ENCODE peak calls at places on chromosome 5, in five cellular contexts. D is A673, V is left ventricle myocardium inferior, F is tibial artery, H is aorta. Z is an unnamed sample.
A peak's percentile ranks its signal among the peaks of the same experiment; 100 is the strongest.

GRCh38 chr5:135546912-135547311 is 11.1 kb upstream of the NEUROG1 start:
- DNase-seq in H (no peak), V (no peak), D (no peak), F (no peak), Z (no peak)

GRCh38 chr5:10307206-10308148 is at the start of gene CMBL:
- DNase-seq in H (peak; percentile 65), V (peak; percentile 62), D (peak; percentile 68), F (peak; percentile 45), Z (peak; percentile 61)

GRCh38 chr5:15203376-15203775 is 296.6 kb upstream of the FBXL7 start:
- DNase-seq in D (no peak), F (no peak), H (no peak), V (no peak), Z (no peak)

GRCh38 chr5:161431963-161432362 is 114.6 kb downstream of the GABRB2 start:
- DNase-seq in D (no peak), H (no peak), V (no peak), F (no peak), Z (no peak)

GRCh38 chr5:76084496-76085285 is 1.5 kb downstream of the SV2C start:
- DNase-seq in V (no peak), D (peak; percentile 63), F (no peak), H (no peak), Z (no peak)

GRCh38 chr5:67493676-67494075 is 297.1 kb upstream of the CD180 start:
- DNase-seq in F (peak; percentile 49), D (peak; percentile 72), V (peak; percentile 32), H (no peak), Z (peak; percentile 62)

GRCh38 chr5:44747396-44747795 is 61.4 kb upstream of the MRPS30 start:
- DNase-seq in F (no peak), V (no peak), H (no peak), D (no peak), Z (no peak)

GRCh38 chr5:8953911-8954310 is 592.0 kb downstream of the SEMA5A start:
- DNase-seq in F (no peak), V (no peak), D (no peak), H (no peak), Z (no peak)

GRCh38 chr5:149271195-149271716 is 403 bp upstream of the AFAP1L1 start:
- DNase-seq in F (peak; percentile 37), H (no peak), V (no peak), D (peak; percentile 11), Z (peak; percentile 46)

GRCh38 chr5:154850255-154851062 is at the start of gene FAXDC2:
- DNase-seq in V (peak; percentile 81), H (peak; percentile 89), F (peak; percentile 93), D (no peak), Z (no peak)

GRCh38 chr5:108720416-108720815 is 27.3 kb upstream of the FER start:
- DNase-seq in V (no peak), D (no peak), F (no peak), H (no peak), Z (no peak)

GRCh38 chr5:158388018-158388417 is 529.1 kb upstream of the CLINT1 start:
- DNase-seq in F (no peak), H (no peak), V (no peak), D (no peak), Z (no peak)

GRCh38 chr5:39569857-39570256 is 145.1 kb upstream of the DAB2 start:
- DNase-seq in H (no peak), V (no peak), F (no peak), D (no peak), Z (no peak)

GRCh38 chr5:17079562-17079961 is 137.9 kb upstream of the BASP1 start:
- DNase-seq in D (no peak), H (no peak), F (no peak), V (no peak), Z (no peak)

GRCh38 chr5:179326176-179326997 is 18.9 kb downstream of the ADAMTS2 start:
- DNase-seq in D (no peak), V (peak; percentile 70), F (peak; percentile 75), H (peak; percentile 70), Z (no peak)

GRCh38 chr5:181159286-181160143 is 12.1 kb downstream of the OR2V2 start:
- DNase-seq in H (peak; percentile 88), F (peak; percentile 87), D (peak; percentile 84), V (peak; percentile 84), Z (peak; percentile 93)

GRCh38 chr5:121055586-121055985 is 591.5 kb downstream of the PRR16 start:
- DNase-seq in H (no peak), F (no peak), D (no peak), V (no peak), Z (no peak)

GRCh38 chr5:40406426-40407211 is 273.1 kb upstream of the PTGER4 start:
- DNase-seq in V (no peak), H (no peak), F (no peak), D (no peak), Z (no peak)

GRCh38 chr5:88405783-88406182 is 137.1 kb upstream of the TMEM161B start:
- DNase-seq in D (no peak), F (no peak), H (no peak), V (no peak), Z (no peak)

GRCh38 chr5:122311888-122312669 is at the start of gene SNCAIP:
- DNase-seq in F (peak; percentile 64), V (peak; percentile 39), H (peak; percentile 59), D (no peak), Z (peak; percentile 56)

GRCh38 chr5:157076558-157076957 is 17.6 kb upstream of the HAVCR1 start:
- DNase-seq in H (no peak), F (peak; percentile 35), V (no peak), D (no peak), Z (no peak)

GRCh38 chr5:84014966-84015365 is 294.3 kb upstream of the HAPLN1 start:
- DNase-seq in V (no peak), H (no peak), F (no peak), D (no peak), Z (no peak)

GRCh38 chr5:68137451-68138190 is 77.9 kb upstream of the PIK3R1 start:
- DNase-seq in F (no peak), V (no peak), H (no peak), D (no peak), Z (no peak)

GRCh38 chr5:108681079-108681921 is 66.4 kb upstream of the FER start:
- DNase-seq in V (no peak), F (no peak), H (no peak), D (peak; percentile 81), Z (peak; percentile 46)

GRCh38 chr5:149205625-149206523 is 64.6 kb downstream of the ABLIM3 start:
- DNase-seq in F (peak; percentile 71), D (no peak), V (peak; percentile 29), H (peak; percentile 69), Z (no peak)

DNA sequence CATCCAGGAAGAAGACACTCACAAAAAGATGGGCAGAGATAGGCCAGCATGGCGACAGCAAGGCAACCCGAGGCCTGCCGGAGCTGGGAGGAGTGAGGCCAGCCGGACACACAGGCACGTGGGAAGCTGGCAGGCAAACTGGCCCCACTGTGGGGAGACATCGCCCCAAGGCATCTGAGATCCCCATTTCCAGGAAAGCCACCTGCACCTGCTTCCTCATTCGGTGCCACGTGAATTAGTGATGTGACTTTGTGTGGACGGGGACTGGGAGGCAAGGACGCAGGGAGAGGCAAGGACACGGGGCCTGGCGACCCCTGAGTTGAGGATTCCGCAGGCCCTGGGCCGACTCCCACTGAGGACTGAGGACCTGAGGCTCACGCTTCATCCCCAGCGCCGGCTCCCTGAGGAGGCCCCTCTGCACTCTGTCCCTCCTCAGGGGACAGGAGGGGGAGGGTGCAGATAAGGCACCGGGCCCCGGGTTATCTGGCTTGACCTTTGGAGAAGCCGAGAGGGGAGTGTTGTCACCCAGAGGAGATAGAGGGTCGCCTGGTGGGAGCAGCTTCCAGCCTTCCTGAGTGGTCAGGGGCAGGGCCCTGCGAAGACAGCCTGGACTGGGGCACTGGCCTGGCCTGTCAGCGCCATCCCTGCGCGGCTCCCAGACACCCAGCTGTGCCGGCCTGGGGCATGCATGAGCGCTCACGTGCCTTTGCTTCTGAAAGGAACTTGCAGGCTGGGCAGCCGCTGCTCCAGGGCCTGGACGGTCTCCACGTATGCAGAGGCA is 39.7 kb downstream of the NDUFS6 start:
- DNase-seq in H (no peak), F (no peak), V (peak; percentile 72), D (no peak), Z (no peak)
- H3K27me3 ChIP-seq in H (no peaks in the 10 kb centered on the region), F (peaks cover 41% of the 10 kb centered on the region), V (peaks cover 52% of the 10 kb centered on the region), D (no peaks in the 10 kb centered on the region), Z (no peaks in the 10 kb centered on the region)

GRCh38 chr5:173777149-173777548 is 111.0 kb upstream of the CPEB4 start:
- DNase-seq in F (no peak), D (no peak), H (no peak), V (no peak), Z (no peak)

GRCh38 chr5:173778784-173779304 is 109.3 kb upstream of the CPEB4 start:
- DNase-seq in H (no peak), F (no peak), D (no peak), V (no peak), Z (no peak)

GRCh38 chr5:173777669-173778068 is 110.5 kb upstream of the CPEB4 start:
- DNase-seq in F (no peak), H (no peak), V (no peak), D (no peak), Z (no peak)

GRCh38 chr5:173780356-173781234 is 107.6 kb upstream of the CPEB4 start:
- DNase-seq in D (no peak), F (no peak), H (no peak), V (no peak), Z (no peak)

DNA sequence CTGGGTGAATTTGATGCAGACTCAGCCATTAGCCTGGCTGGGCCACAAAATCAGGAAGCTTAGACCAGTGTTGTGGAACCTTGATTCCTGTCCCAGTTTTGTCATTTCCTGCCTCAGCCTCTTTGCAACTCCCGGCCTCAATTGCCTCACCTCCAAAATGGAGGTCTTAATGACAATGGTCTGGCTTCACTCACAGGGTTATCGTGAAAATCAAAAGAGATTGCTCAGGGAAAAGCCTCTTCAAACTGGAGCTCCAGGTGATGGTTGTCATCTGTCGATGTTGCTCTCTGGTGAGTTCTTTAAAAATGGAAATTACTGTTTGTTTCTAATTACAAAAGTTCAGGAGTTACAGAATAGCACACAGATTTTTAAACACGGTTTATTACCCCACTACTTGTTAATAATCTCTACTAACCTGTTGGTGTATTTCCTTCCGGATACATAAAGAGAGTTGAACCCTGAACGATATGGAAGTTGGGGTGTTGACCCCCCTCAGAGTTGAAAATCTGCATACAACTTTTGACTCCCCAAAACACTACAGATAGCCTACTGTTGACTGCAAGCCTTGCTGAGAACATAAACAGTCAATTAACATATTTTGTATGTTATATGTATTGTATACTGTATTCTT is 109.9 kb upstream of the CPEB4 start:
- DNase-seq in V (no peak), H (no peak), F (no peak), D (no peak), Z (no peak)
- H3K4me1 ChIP-seq in V (peaks cover 24% of the 10 kb centered on the region), H (no peaks in the 10 kb centered on the region), F (peaks cover 14% of the 10 kb centered on the region), D (peaks cover 12% of the 10 kb centered on the region), Z (peaks cover 20% of the 10 kb centered on the region)

DNA sequence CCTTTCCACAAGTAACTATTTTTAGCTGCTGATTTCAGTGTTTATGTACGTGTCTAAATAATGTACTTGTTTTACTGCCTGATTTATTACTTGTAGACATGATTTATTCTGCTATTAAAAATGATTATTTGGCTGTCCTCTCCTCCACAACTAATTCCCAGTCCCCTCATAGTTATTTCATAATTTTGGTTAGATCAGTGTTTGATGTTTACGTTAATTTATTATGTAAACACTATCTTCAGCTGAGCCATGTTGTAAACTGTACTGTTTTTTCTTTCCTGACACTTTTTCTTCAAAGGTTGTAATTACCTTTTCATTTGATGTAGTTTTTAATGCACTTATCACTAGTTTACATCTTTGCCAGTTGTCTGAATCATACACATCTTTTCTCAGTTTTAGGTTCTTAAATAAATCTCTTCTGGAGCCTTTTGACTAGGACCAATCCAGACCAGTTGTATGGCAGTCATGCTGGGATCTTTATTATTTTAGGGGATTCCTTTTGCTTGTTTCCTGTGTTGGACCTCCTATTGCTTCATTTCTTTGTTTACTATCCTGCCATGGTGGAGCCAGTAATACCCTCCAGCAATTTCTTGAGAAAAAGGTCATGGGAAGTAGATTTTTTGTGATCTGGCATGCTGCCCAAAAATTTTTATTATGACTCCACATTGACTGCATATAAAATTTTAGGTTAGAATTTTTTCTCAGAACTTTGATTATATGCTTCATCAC is 16.1 kb downstream of the AP3S1 start:
- DNase-seq in F (no peak), V (no peak), D (peak; percentile 89), H (no peak), Z (no peak)
- H3K4me3 ChIP-seq in F (no peak overlapping the region), V (no peak overlapping the region), D (no peak overlapping the region), H (no peak overlapping the region), Z (no peak overlapping the region)

GRCh38 chr5:132781029-132781428 is 4.0 kb upstream of the SEPTIN8 start:
- DNase-seq in F (no peak), H (no peak), D (no peak), V (no peak), Z (no peak)
- H3K27me3 ChIP-seq in F (no peaks in the 10 kb centered on the region), H (no peaks in the 10 kb centered on the region), D (no peaks in the 10 kb centered on the region), V (no peaks in the 10 kb centered on the region), Z (no peaks in the 10 kb centered on the region)

Z was measured in Caco-2.